ENCODE peak calls at places on chromosomes 6 and 20, in seven cellular contexts. I is foreskin fibroblast, Q is spleen, M is heart right ventricle, O is GM13977, X is astrocyte, E is GM12865. T is an unnamed sample.

GRCh38 chr6:36444470-36444869 is 1.7 kb downstream of the KCTD20 start:
- DNase-seq in I (peak; percentile 38), Q (no peak), M (no peak), O (peak; percentile 15), X (peak; percentile 90), E (no peak), T (no peak)

GRCh38 chr6:159079367-159079766 is 34.6 kb upstream of the TAGAP start:
- DNase-seq in I (peak; percentile 21), Q (no peak), M (no peak), O (no peak), X (no peak), E (no peak), T (no peak)

GRCh38 chr6:34236423-34237315 is at the start of gene HMGA1:
- DNase-seq in I (peak; percentile 99), Q (peak; percentile 98), M (peak; percentile 88), O (peak; percentile 98), X (peak; percentile 68), E (peak; percentile 98), T (peak; percentile 73)

GRCh38 chr20:23643665-23644064 is 5.9 kb upstream of the CST3 start:
- DNase-seq in I (no peak), Q (no peak), M (no peak), O (no peak), X (no peak), E (peak; percentile 22), T (no peak)

GRCh38 chr6:128271527-128271926 is 248.9 kb downstream of the PTPRK start:
- DNase-seq in I (peak; percentile 23), Q (no peak), M (no peak), O (no peak), X (peak; percentile 55), E (no peak), T (no peak)

GRCh38 chr20:63966944-63967322 is 2.8 kb downstream of the ZNF512B start:
- DNase-seq in I (no peak), Q (peak; percentile 58), M (peak; percentile 4), O (no peak), X (no peak), E (no peak), T (no peak)

GRCh38 chr6:160027931-160028330 is 59.0 kb downstream of the IGF2R start:
- DNase-seq in I (no peak), Q (no peak), M (no peak), O (no peak), X (no peak), E (no peak), T (no peak)

GRCh38 chr6:43981363-43981990 is 145.8 kb downstream of the MRPL14 start:
- DNase-seq in I (no peak), Q (no peak), M (no peak), O (no peak), X (no peak), E (no peak), T (peak; percentile 13)

GRCh38 chr6:41894366-41895299 is 542 bp downstream of the USP49 start:
- DNase-seq in I (peak; percentile 37), Q (no peak), M (no peak), O (no peak), X (peak; percentile 11), E (no peak), T (no peak)

GRCh38 chr6:24718449-24719124 is 367 bp downstream of the C6orf62 start:
- DNase-seq in I (no peak), Q (no peak), M (no peak), O (no peak), X (no peak), E (no peak), T (no peak)

GRCh38 chr6:33172307-33173227 is 19.7 kb downstream of the COL11A2 start:
- DNase-seq in I (peak; percentile 70), Q (peak; percentile 47), M (no peak), O (peak; percentile 78), X (peak; percentile 14), E (peak; percentile 36), T (no peak)

GRCh38 chr6:139762587-139763031 is 388.2 kb upstream of the CITED2 start:
- DNase-seq in I (peak; percentile 43), Q (no peak), M (no peak), O (no peak), X (no peak), E (peak; percentile 54), T (no peak)

GRCh38 chr6:56246941-56247653 is at the start of gene COL21A1:
- DNase-seq in I (peak; percentile 73), Q (peak; percentile 71), M (peak; percentile 57), O (no peak), X (no peak), E (no peak), T (no peak)

GRCh38 chr6:137904822-137905617 is 38.0 kb downstream of the TNFAIP3 start:
- DNase-seq in I (peak; percentile 86), Q (no peak), M (peak; percentile 43), O (peak; percentile 21), X (peak; percentile 30), E (peak; percentile 80), T (no peak)

GRCh38 chr20:48175261-48175660 is 390.0 kb upstream of the SULF2 start:
- DNase-seq in I (no peak), Q (no peak), M (no peak), O (no peak), X (no peak), E (no peak), T (no peak)
- TF ChIP-seq CTCF in I (no peak), Q (no peak), M (no peak), O (no peak), X (no peak), E (no peak), T (no peak)

GRCh38 chr20:57709823-57710799 is at the start of gene PMEPA1:
- DNase-seq in I (peak; percentile 97), Q (peak; percentile 95), M (peak; percentile 94), O (peak; percentile 94), X (peak; percentile 89), E (peak; percentile 59), T (peak; percentile 69)
- TF ChIP-seq CTCF in I (no peak), Q (peak; percentile 29), M (no peak), O (no peak), X (no peak), E (no peak), T (no peak)

DNA sequence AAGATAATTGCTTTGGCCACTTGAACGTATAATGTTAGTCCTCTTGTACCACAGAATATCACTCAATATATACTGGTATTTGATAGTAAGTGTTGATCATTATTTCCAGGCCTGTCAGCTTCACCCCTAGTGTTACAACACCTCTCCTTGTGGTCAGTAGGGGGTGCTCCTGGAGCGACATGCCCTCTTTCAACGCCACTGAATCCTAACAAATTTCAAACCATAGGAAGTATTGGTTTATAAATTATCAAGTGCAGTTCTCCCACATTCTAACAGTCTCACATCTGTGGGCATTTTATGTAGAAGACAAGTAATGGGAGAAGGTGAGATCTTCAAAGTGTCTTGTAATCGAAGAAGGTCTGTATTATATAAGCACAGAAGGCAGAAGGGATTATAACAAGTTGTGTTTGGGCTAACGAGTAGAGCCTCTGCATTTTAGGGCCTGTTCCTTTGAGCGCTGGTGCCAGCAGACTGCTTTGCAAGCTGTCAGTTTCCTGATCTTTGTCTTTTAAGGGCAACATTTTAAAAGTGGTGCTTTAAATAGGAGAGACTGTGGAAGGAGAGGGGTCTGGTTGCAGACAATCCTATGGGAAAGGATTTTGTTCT is 57.1 kb upstream of the CEP162 start:
- DNase-seq in I (peak; percentile 24), Q (no peak), M (no peak), O (peak; percentile 5), X (no peak), E (peak; percentile 24), T (no peak)
- TF ChIP-seq CTCF in I (peak; percentile 14), Q (peak; percentile 11), M (no peak), O (peak; percentile 70), X (peak; percentile 14), E (peak; percentile 53), T (no peak)

GRCh38 chr20:5658897-5659296 is 91.3 kb upstream of the SHLD1 start:
- DNase-seq in I (peak; percentile 69), Q (peak; percentile 82), M (peak; percentile 63), O (peak; percentile 66), X (peak; percentile 86), E (peak; percentile 79), T (peak; percentile 58)
- TF ChIP-seq CTCF in I (no peak), Q (no peak), M (no peak), O (no peak), X (no peak), E (no peak), T (no peak)

GRCh38 chr20:39974966-39975501 is 714.0 kb downstream of the MAFB start:
- DNase-seq in I (no peak), Q (no peak), M (no peak), O (no peak), X (no peak), E (no peak), T (no peak)
- TF ChIP-seq CTCF in I (no peak), Q (no peak), M (no peak), O (no peak), X (no peak), E (no peak), T (no peak)

DNA sequence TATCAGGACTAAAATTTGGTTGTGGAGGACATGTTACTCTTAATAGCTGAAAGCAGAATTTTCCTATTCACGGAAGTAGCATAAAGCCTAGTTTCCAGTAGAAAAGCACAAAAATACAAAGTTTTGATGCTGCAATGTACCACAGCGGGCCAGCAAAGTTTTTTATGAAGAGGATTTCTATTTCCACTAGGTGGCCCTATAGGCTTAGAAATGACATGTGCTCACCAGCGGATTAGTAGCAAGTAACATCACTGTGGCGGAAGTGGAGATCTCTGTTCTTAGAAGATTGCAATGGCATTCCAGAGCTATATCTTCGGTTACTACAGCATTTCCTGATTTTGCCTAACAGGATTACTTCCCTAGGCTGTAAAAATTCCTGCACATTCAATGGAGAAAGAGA is 1219.0 kb upstream of the EYS start:
- DNase-seq in I (peak; percentile 11), Q (no peak), M (no peak), O (no peak), X (peak; percentile 2), E (no peak), T (no peak)
- TF ChIP-seq CTCF in I (no peak), Q (no peak), M (no peak), O (no peak), X (peak; percentile 30), E (no peak), T (no peak)

T was measured in omental fat pad.